ENCODE peak calls at places on chromosomes 16 and 17, in eight cellular contexts. K, G, H, P, W, B, V and J are unnamed samples.
A peak's percentile ranks its signal among the peaks of the same experiment; 100 is the strongest.

GRCh38 chr17:3887811-3888210 is 5.0 kb downstream of the CAMKK1 start:
- DNase-seq in K (no peak), G (no peak), H (no peak), P (no peak), W (no peak), B (no peak), V (no peak), J (no peak)

GRCh38 chr17:67018429-67019125 is 25.8 kb upstream of the CACNG1 start:
- DNase-seq in K (no peak), G (no peak), H (no peak), P (no peak), W (no peak), B (no peak), V (peak; percentile 75), J (peak; percentile 9)

GRCh38 chr16:466651-467050 is 41.2 kb downstream of the RAB11FIP3 start:
- DNase-seq in K (no peak), G (no peak), H (no peak), P (no peak), W (no peak), B (no peak), V (no peak), J (no peak)

GRCh38 chr17:9363440-9364350 is 211.9 kb downstream of the STX8 start:
- DNase-seq in K (no peak), G (no peak), H (no peak), P (no peak), W (no peak), B (no peak), V (no peak), J (no peak)

GRCh38 chr17:41133880-41134735 is 6.2 kb downstream of the KRTAP4-6 start:
- DNase-seq in K (no peak), G (no peak), H (no peak), P (peak; percentile 70), W (no peak), B (no peak), V (no peak), J (no peak)

GRCh38 chr16:77946834-77947233 is 75.5 kb upstream of the CLEC3A start:
- DNase-seq in K (no peak), G (peak; percentile 62), H (no peak), P (no peak), W (no peak), B (no peak), V (peak; percentile 23), J (no peak)

GRCh38 chr17:4947411-4948165 is 742 bp downstream of the PFN1 start:
- DNase-seq in K (peak; percentile 70), G (peak; percentile 77), H (peak; percentile 82), P (no peak), W (peak; percentile 81), B (no peak), V (peak; percentile 81), J (peak; percentile 81)

GRCh38 chr16:87303431-87303930 is 13.7 kb downstream of the C16orf95 start:
- DNase-seq in K (no peak), G (no peak), H (no peak), P (no peak), W (no peak), B (no peak), V (no peak), J (no peak)

GRCh38 chr16:16915771-16916170 is 536.8 kb downstream of the NPIPA7 start:
- DNase-seq in K (no peak), G (no peak), H (no peak), P (no peak), W (no peak), B (no peak), V (no peak), J (no peak)

GRCh38 chr17:45127209-45127582 is 5.1 kb downstream of the PLCD3 start:
- DNase-seq in K (peak; percentile 61), G (no peak), H (peak; percentile 62), P (no peak), W (no peak), B (no peak), V (no peak), J (peak; percentile 56)

GRCh38 chr16:57732011-57732410 is 3.6 kb upstream of the KATNB1 start:
- DNase-seq in K (no peak), G (no peak), H (no peak), P (no peak), W (no peak), B (no peak), V (no peak), J (no peak)
- TF ChIP-seq POLR2AphosphoS5 in K (no peak), G (no peak), H (no peak), P (no peak), W (no peak), B (no peak), V (no peak), J (no peak)

DNA sequence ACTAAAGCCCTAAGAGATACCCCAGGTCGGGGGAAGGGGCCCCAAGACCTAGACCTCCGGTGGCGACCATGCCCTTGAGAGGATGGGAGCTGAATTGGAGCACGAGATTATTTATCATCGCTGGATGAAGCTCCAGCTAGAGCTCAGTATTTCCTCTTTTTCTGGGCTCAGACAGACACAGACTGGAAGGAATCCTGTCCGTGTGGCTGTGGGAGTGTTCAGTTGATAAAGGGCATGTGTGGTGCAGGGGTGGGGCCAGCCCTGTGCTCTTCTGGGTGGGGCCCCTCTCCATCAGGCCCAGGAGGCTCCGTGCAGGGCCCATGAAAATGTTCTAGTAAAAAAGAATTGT is 6.3 kb upstream of the CBX4 start:
- DNase-seq in K (no peak), G (no peak), H (no peak), P (no peak), W (no peak), B (no peak), V (no peak), J (peak; percentile 57)
- TF ChIP-seq POLR2AphosphoS5 in K (no peak), G (no peak), H (no peak), P (no peak), W (no peak), B (no peak), V (no peak), J (no peak)

GRCh38 chr17:80458016-80458415 is 18.4 kb downstream of the NPTX1 start:
- DNase-seq in K (no peak), G (no peak), H (no peak), P (no peak), W (no peak), B (no peak), V (no peak), J (no peak)

GRCh38 chr17:80457236-80457856 is 19.1 kb downstream of the NPTX1 start:
- DNase-seq in K (no peak), G (no peak), H (no peak), P (no peak), W (no peak), B (no peak), V (no peak), J (no peak)

GRCh38 chr17:80455784-80456183 is 20.6 kb downstream of the NPTX1 start:
- DNase-seq in K (no peak), G (no peak), H (no peak), P (no peak), W (no peak), B (no peak), V (no peak), J (no peak)

GRCh38 chr17:80455328-80455710 is 21.1 kb downstream of the NPTX1 start:
- DNase-seq in K (peak; percentile 48), G (peak; percentile 83), H (no peak), P (no peak), W (peak; percentile 87), B (no peak), V (peak; percentile 92), J (peak; percentile 58)

GRCh38 chr17:80456465-80457235 is 19.8 kb downstream of the NPTX1 start:
- DNase-seq in K (no peak), G (no peak), H (peak; percentile 93), P (no peak), W (no peak), B (no peak), V (no peak), J (no peak)
- TF ChIP-seq POLR2AphosphoS5 in K (peak; percentile 8), G (no peak), H (peak; percentile 81), P (no peak), W (no peak), B (no peak), V (no peak), J (no peak)

DNA sequence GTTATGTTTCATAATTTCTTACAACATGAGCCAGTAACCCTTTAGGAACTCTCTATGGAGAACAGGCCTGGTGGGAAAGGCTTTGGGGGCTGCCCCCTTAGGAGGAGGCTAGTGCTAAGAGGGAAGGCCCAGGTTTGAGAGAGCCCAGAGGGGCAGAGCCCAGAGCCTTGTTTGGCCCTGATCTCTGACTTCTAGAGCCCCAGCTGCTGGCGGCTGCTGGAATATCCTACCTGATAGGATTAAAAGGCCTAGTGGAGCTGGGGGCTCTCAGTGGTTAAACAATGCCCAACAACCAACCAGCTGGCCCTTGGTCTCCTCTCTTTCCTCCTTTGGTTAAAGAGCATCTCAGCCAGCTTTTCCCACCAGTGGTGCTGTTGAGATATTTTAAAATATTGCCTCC is 54.1 kb downstream of the IGF2BP1 start:
- DNase-seq in K (no peak), G (no peak), H (no peak), P (no peak), W (no peak), B (no peak), V (no peak), J (no peak)
- TF ChIP-seq POLR2AphosphoS5 in K (no peak), G (peak; percentile 8), H (no peak), P (no peak), W (no peak), B (no peak), V (no peak), J (no peak)

GRCh38 chr16:80803341-80804060 is 897 bp downstream of the CDYL2 start:
- DNase-seq in K (peak; percentile 45), G (peak; percentile 58), H (no peak), P (no peak), W (peak; percentile 79), B (no peak), V (peak; percentile 66), J (peak; percentile 26)

GRCh38 chr16:80804061-80804450 is 342 bp downstream of the CDYL2 start:
- DNase-seq in K (no peak), G (peak; percentile 50), H (no peak), P (no peak), W (no peak), B (no peak), V (no peak), J (peak; percentile 34)

GRCh38 chr16:80804451-80805383 is at the start of gene CDYL2:
- DNase-seq in K (peak; percentile 65), G (peak; percentile 31), H (no peak), P (no peak), W (peak; percentile 74), B (no peak), V (peak; percentile 78), J (peak; percentile 61)

GRCh38 chr16:80807916-80808315 is 3.5 kb upstream of the CDYL2 start:
- DNase-seq in K (no peak), G (no peak), H (no peak), P (no peak), W (no peak), B (no peak), V (no peak), J (no peak)

DNA sequence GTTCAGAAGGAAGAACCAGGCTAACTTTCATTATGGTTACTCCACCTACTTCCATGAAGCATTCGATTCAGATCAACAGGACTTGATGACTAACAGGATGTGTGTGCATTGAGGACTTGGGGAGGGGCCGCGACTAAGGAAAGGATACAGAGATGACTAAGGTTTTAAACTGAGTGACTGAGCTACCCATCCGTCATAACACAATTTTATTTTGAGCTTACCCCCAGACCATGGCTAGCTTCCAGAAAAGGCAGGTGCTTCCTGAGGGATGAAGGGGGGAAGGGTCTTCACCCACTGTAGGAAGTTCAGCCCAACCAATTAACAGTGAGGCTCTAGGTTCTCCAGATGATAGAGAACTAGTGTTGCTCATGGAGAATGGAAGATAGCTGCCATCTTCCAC is 2.6 kb upstream of the CDYL2 start:
- DNase-seq in K (no peak), G (no peak), H (no peak), P (no peak), W (no peak), B (no peak), V (no peak), J (no peak)
- TF ChIP-seq POLR2AphosphoS5 in K (no peak), G (no peak), H (no peak), P (no peak), W (no peak), B (no peak), V (no peak), J (no peak)

GRCh38 chr16:2228161-2228824 is 4.9 kb downstream of the E4F1 start:
- DNase-seq in K (no peak), G (no peak), H (no peak), P (no peak), W (no peak), B (no peak), V (no peak), J (no peak)
- TF ChIP-seq POLR2AphosphoS5 in K (no peak), G (no peak), H (no peak), P (no peak), W (no peak), B (no peak), V (no peak), J (no peak)